ENCODE peak calls at places on chromosomes 16 and 17, in ten cellular contexts. One of them, this sample, is unnamed.

GRCh38 chr17:65690626-65691310 is 129.3 kb upstream of the AXIN2 start:
- DNase-seq in adipocyte: no peak
- DNase-seq in prostate gland: no peak
- DNase-seq in HCT116: no peak
- DNase-seq in fibroblast of lung: no peak
- DNase-seq in iPS DF 6.9: no peak
- DNase-seq in body of pancreas: no peak
- DNase-seq in cardiac muscle cell: no peak
- DNase-seq in mesendoderm: peak; percentile 33
- DNase-seq in keratinocyte: no peak
- DNase-seq in this sample: no peak

GRCh38 chr17:3732171-3732570 is 8.5 kb downstream of the HASPIN start:
- DNase-seq in adipocyte: no peak
- DNase-seq in keratinocyte: no peak
- DNase-seq in HCT116: no peak
- DNase-seq in fibroblast of lung: peak; percentile 59
- DNase-seq in prostate gland: no peak
- DNase-seq in mesendoderm: peak; percentile 23
- DNase-seq in iPS DF 6.9: no peak
- DNase-seq in cardiac muscle cell: peak; percentile 38
- DNase-seq in body of pancreas: no peak
- DNase-seq in this sample: no peak

GRCh38 chr16:17397499-17397891 is 73.3 kb downstream of the XYLT1 start:
- DNase-seq in cardiac muscle cell: peak; percentile 66
- DNase-seq in body of pancreas: peak; percentile 56
- DNase-seq in adipocyte: peak; percentile 19
- DNase-seq in fibroblast of lung: peak; percentile 58
- DNase-seq in iPS DF 6.9: no peak
- DNase-seq in mesendoderm: no peak
- DNase-seq in prostate gland: no peak
- DNase-seq in HCT116: no peak
- DNase-seq in keratinocyte: no peak
- DNase-seq in this sample: no peak

GRCh38 chr17:71631483-71631882 is 489.3 kb upstream of the SOX9 start:
- DNase-seq in cardiac muscle cell: peak; percentile 16
- DNase-seq in prostate gland: no peak
- DNase-seq in body of pancreas: no peak
- DNase-seq in iPS DF 6.9: no peak
- DNase-seq in fibroblast of lung: no peak
- DNase-seq in mesendoderm: no peak
- DNase-seq in adipocyte: peak; percentile 39
- DNase-seq in HCT116: peak; percentile 18
- DNase-seq in keratinocyte: no peak
- DNase-seq in this sample: no peak

GRCh38 chr16:1909661-1910231 is 8.5 kb downstream of the HS3ST6 start:
- DNase-seq in iPS DF 6.9: no peak
- DNase-seq in prostate gland: no peak
- DNase-seq in keratinocyte: no peak
- DNase-seq in cardiac muscle cell: no peak
- DNase-seq in fibroblast of lung: no peak
- DNase-seq in body of pancreas: no peak
- DNase-seq in adipocyte: peak; percentile 15
- DNase-seq in HCT116: no peak
- DNase-seq in mesendoderm: no peak
- DNase-seq in this sample: peak; percentile 67

GRCh38 chr16:47033176-47033575 is 59.7 kb upstream of the DNAJA2 start:
- DNase-seq in fibroblast of lung: no peak
- DNase-seq in adipocyte: no peak
- DNase-seq in keratinocyte: no peak
- DNase-seq in body of pancreas: no peak
- DNase-seq in prostate gland: no peak
- DNase-seq in iPS DF 6.9: no peak
- DNase-seq in cardiac muscle cell: no peak
- DNase-seq in HCT116: no peak
- DNase-seq in mesendoderm: no peak
- DNase-seq in this sample: no peak

GRCh38 chr17:57130708-57131461 is 45.8 kb downstream of the AKAP1 start:
- DNase-seq in body of pancreas: peak; percentile 88
- DNase-seq in cardiac muscle cell: peak; percentile 84
- DNase-seq in prostate gland: peak; percentile 87
- DNase-seq in iPS DF 6.9: peak; percentile 48
- DNase-seq in adipocyte: peak; percentile 92
- DNase-seq in keratinocyte: peak; percentile 30
- DNase-seq in fibroblast of lung: peak; percentile 79
- DNase-seq in mesendoderm: peak; percentile 77
- DNase-seq in HCT116: peak; percentile 70
- DNase-seq in this sample: peak; percentile 77

GRCh38 chr17:69608808-69609494 is 194.5 kb downstream of the MAP2K6 start:
- DNase-seq in prostate gland: no peak
- DNase-seq in HCT116: no peak
- DNase-seq in fibroblast of lung: peak; percentile 91
- DNase-seq in body of pancreas: no peak
- DNase-seq in iPS DF 6.9: no peak
- DNase-seq in keratinocyte: peak; percentile 21
- DNase-seq in adipocyte: peak; percentile 84
- DNase-seq in cardiac muscle cell: peak; percentile 71
- DNase-seq in mesendoderm: no peak
- DNase-seq in this sample: peak; percentile 20

GRCh38 chr16:30761427-30761927 is 385 bp downstream of the CFAP119 start:
- DNase-seq in keratinocyte: no peak
- DNase-seq in prostate gland: no peak
- DNase-seq in body of pancreas: no peak
- DNase-seq in adipocyte: peak; percentile 79
- DNase-seq in cardiac muscle cell: peak; percentile 30
- DNase-seq in iPS DF 6.9: no peak
- DNase-seq in HCT116: no peak
- DNase-seq in mesendoderm: peak; percentile 61
- DNase-seq in fibroblast of lung: peak; percentile 18
- DNase-seq in this sample: peak; percentile 81

GRCh38 chr17:78780335-78780734 is 1.7 kb downstream of the CYTH1 start:
- DNase-seq in HCT116: no peak
- DNase-seq in mesendoderm: no peak
- DNase-seq in keratinocyte: no peak
- DNase-seq in body of pancreas: no peak
- DNase-seq in fibroblast of lung: no peak
- DNase-seq in cardiac muscle cell: no peak
- DNase-seq in adipocyte: no peak
- DNase-seq in prostate gland: no peak
- DNase-seq in iPS DF 6.9: no peak
- DNase-seq in this sample: no peak

GRCh38 chr17:79657036-79657435 is 46.2 kb upstream of the RBFOX3 start:
- DNase-seq in cardiac muscle cell: no peak
- DNase-seq in iPS DF 6.9: no peak
- DNase-seq in mesendoderm: no peak
- DNase-seq in keratinocyte: no peak
- DNase-seq in adipocyte: no peak
- DNase-seq in body of pancreas: no peak
- DNase-seq in HCT116: no peak
- DNase-seq in prostate gland: peak; percentile 1
- DNase-seq in fibroblast of lung: no peak
- DNase-seq in this sample: no peak

GRCh38 chr16:3023415-3023668 is 400 bp downstream of the HCFC1R1 start:
- DNase-seq in HCT116: peak; percentile 73
- DNase-seq in body of pancreas: peak; percentile 72
- DNase-seq in mesendoderm: peak; percentile 78
- DNase-seq in adipocyte: peak; percentile 70
- DNase-seq in prostate gland: no peak
- DNase-seq in iPS DF 6.9: no peak
- DNase-seq in keratinocyte: no peak
- DNase-seq in fibroblast of lung: peak; percentile 56
- DNase-seq in cardiac muscle cell: peak; percentile 63
- DNase-seq in this sample: no peak

GRCh38 chr16:10889880-10890279 is 12.9 kb downstream of the CIITA start:
- DNase-seq in keratinocyte: no peak
- DNase-seq in mesendoderm: no peak
- DNase-seq in adipocyte: no peak
- DNase-seq in body of pancreas: no peak
- DNase-seq in fibroblast of lung: no peak
- DNase-seq in iPS DF 6.9: no peak
- DNase-seq in HCT116: no peak
- DNase-seq in prostate gland: no peak
- DNase-seq in cardiac muscle cell: no peak
- DNase-seq in this sample: no peak

GRCh38 chr16:10885246-10885645 is 8.2 kb downstream of the CIITA start:
- DNase-seq in keratinocyte: no peak
- DNase-seq in prostate gland: no peak
- DNase-seq in iPS DF 6.9: no peak
- DNase-seq in fibroblast of lung: no peak
- DNase-seq in mesendoderm: no peak
- DNase-seq in body of pancreas: no peak
- DNase-seq in cardiac muscle cell: no peak
- DNase-seq in adipocyte: no peak
- DNase-seq in HCT116: no peak
- DNase-seq in this sample: no peak

GRCh38 chr16:10883004-10883403 is 6.0 kb downstream of the CIITA start:
- DNase-seq in HCT116: no peak
- DNase-seq in adipocyte: no peak
- DNase-seq in prostate gland: no peak
- DNase-seq in fibroblast of lung: no peak
- DNase-seq in mesendoderm: peak; percentile 7
- DNase-seq in body of pancreas: no peak
- DNase-seq in keratinocyte: no peak
- DNase-seq in iPS DF 6.9: no peak
- DNase-seq in cardiac muscle cell: no peak
- DNase-seq in this sample: no peak

GRCh38 chr16:10888320-10888937 is 11.4 kb downstream of the CIITA start:
- DNase-seq in fibroblast of lung: no peak
- DNase-seq in cardiac muscle cell: no peak
- DNase-seq in iPS DF 6.9: no peak
- DNase-seq in body of pancreas: no peak
- DNase-seq in keratinocyte: no peak
- DNase-seq in prostate gland: no peak
- DNase-seq in HCT116: no peak
- DNase-seq in mesendoderm: no peak
- DNase-seq in adipocyte: no peak
- DNase-seq in this sample: no peak

GRCh38 chr16:10886739-10887269 is 9.8 kb downstream of the CIITA start:
- DNase-seq in adipocyte: no peak
- DNase-seq in cardiac muscle cell: no peak
- DNase-seq in fibroblast of lung: no peak
- DNase-seq in body of pancreas: no peak
- DNase-seq in iPS DF 6.9: no peak
- DNase-seq in mesendoderm: no peak
- DNase-seq in prostate gland: no peak
- DNase-seq in HCT116: no peak
- DNase-seq in keratinocyte: no peak
- DNase-seq in this sample: no peak
- H3K4me1 ChIP-seq in adipocyte: no peaks in the 10 kb centered on the region
- H3K4me1 ChIP-seq in cardiac muscle cell: no peaks in the 10 kb centered on the region
- H3K4me1 ChIP-seq in fibroblast of lung: no peaks in the 10 kb centered on the region
- H3K4me1 ChIP-seq in body of pancreas: no peaks in the 10 kb centered on the region
- H3K4me1 ChIP-seq in iPS DF 6.9: no peaks in the 10 kb centered on the region
- H3K4me1 ChIP-seq in mesendoderm: no peaks in the 10 kb centered on the region
- H3K4me1 ChIP-seq in prostate gland: no peaks in the 10 kb centered on the region
- H3K4me1 ChIP-seq in HCT116: no peaks in the 10 kb centered on the region
- H3K4me1 ChIP-seq in keratinocyte: peaks cover 3% of the 10 kb centered on the region
- H3K4me1 ChIP-seq in this sample: no peaks in the 10 kb centered on the region

DNA sequence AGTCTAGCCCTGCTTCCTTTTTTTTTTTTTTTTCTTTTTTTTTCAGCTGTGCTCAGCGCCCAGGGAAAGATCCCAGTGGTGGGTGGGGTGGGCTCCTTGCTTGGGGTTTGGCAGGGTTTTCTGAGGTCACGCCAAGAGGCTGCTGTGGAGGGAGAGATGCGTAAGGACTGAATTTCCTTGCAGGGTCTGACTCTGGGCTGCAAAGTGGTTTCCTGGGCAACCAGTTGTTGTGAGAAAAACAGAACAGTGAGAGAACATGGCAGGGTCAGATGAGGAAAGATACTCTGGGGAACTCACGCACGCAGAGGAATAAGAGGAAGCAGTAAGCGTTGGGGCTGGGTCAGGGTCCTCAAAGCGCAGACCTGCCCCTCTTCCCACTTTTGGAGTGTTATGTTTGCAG is 119.5 kb downstream of the IRF8 start:
- DNase-seq in fibroblast of lung: peak; percentile 46
- DNase-seq in HCT116: no peak
- DNase-seq in iPS DF 6.9: no peak
- DNase-seq in keratinocyte: no peak
- DNase-seq in body of pancreas: no peak
- DNase-seq in adipocyte: peak; percentile 22
- DNase-seq in prostate gland: no peak
- DNase-seq in cardiac muscle cell: peak; percentile 65
- DNase-seq in mesendoderm: peak; percentile 73
- DNase-seq in this sample: peak; percentile 45
- H3K27me3 ChIP-seq in fibroblast of lung: peaks cover 20% of the 10 kb centered on the region
- H3K27me3 ChIP-seq in HCT116: no peaks in the 10 kb centered on the region
- H3K27me3 ChIP-seq in iPS DF 6.9: no peaks in the 10 kb centered on the region
- H3K27me3 ChIP-seq in keratinocyte: no peaks in the 10 kb centered on the region
- H3K27me3 ChIP-seq in body of pancreas: no peaks in the 10 kb centered on the region
- H3K27me3 ChIP-seq in adipocyte: peaks cover 26% of the 10 kb centered on the region
- H3K27me3 ChIP-seq in prostate gland: no peaks in the 10 kb centered on the region
- H3K27me3 ChIP-seq in cardiac muscle cell: no peaks in the 10 kb centered on the region
- H3K27me3 ChIP-seq in mesendoderm: no peaks in the 10 kb centered on the region
- H3K27me3 ChIP-seq in this sample: no peaks in the 10 kb centered on the region

DNA sequence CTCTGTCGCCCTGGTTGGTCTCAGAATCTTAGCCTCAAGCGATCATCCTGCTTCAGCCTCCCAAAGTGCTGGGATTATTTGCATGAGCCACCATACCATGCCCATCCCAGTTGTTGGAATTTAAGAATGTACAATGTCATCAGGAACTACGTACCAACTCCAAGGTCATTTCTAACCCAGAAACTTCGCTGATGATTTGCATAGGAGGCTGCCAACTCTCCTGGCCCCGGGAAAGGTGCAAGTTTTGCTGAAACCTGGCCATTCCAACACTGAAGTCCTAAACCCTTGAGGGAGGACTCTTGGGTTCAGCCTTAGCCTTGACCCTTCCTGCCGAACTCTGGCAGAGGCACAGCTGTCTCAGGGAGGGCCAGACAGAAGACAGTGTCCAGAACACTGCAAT is 2.9 kb upstream of the KIFC3 start:
- DNase-seq in fibroblast of lung: no peak
- DNase-seq in cardiac muscle cell: no peak
- DNase-seq in iPS DF 6.9: no peak
- DNase-seq in mesendoderm: no peak
- DNase-seq in prostate gland: no peak
- DNase-seq in HCT116: no peak
- DNase-seq in body of pancreas: no peak
- DNase-seq in adipocyte: no peak
- DNase-seq in keratinocyte: no peak
- DNase-seq in this sample: no peak
- H3K4me1 ChIP-seq in fibroblast of lung: peaks cover 20% of the 10 kb centered on the region
- H3K4me1 ChIP-seq in cardiac muscle cell: peaks cover 26% of the 10 kb centered on the region
- H3K4me1 ChIP-seq in iPS DF 6.9: peaks cover 9% of the 10 kb centered on the region
- H3K4me1 ChIP-seq in mesendoderm: peaks cover 32% of the 10 kb centered on the region
- H3K4me1 ChIP-seq in prostate gland: no peaks in the 10 kb centered on the region
- H3K4me1 ChIP-seq in HCT116: peaks cover 65% of the 10 kb centered on the region
- H3K4me1 ChIP-seq in body of pancreas: peaks cover 79% of the 10 kb centered on the region
- H3K4me1 ChIP-seq in adipocyte: peaks cover 43% of the 10 kb centered on the region
- H3K4me1 ChIP-seq in keratinocyte: peaks cover 61% of the 10 kb centered on the region
- H3K4me1 ChIP-seq in this sample: peaks cover 49% of the 10 kb centered on the region

DNA sequence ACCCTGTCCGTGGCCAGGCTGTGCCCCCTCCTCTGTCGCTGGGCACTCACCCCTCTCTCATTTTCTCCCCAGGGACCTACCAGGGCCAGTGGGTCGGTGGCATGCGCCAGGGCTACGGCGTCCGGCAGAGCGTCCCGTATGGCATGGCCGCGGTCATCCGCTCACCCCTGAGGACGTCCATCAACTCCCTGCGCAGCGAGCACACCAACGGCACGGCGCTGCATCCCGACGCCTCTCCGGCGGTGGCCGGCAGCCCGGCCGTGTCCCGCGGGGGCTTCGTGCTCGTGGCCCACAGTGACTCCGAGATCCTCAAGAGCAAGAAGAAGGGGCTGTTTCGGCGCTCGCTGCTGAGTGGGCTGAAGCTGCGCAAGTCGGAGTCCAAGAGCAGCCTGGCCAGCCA is 41.9 kb downstream of the JPH3 start:
- DNase-seq in mesendoderm: no peak
- DNase-seq in keratinocyte: no peak
- DNase-seq in cardiac muscle cell: no peak
- DNase-seq in adipocyte: no peak
- DNase-seq in body of pancreas: no peak
- DNase-seq in iPS DF 6.9: no peak
- DNase-seq in prostate gland: no peak
- DNase-seq in fibroblast of lung: no peak
- DNase-seq in HCT116: no peak
- DNase-seq in this sample: no peak
- H3K27me3 ChIP-seq in mesendoderm: no peaks in the 10 kb centered on the region
- H3K27me3 ChIP-seq in keratinocyte: peaks cover 41% of the 10 kb centered on the region
- H3K27me3 ChIP-seq in cardiac muscle cell: no peaks in the 10 kb centered on the region
- H3K27me3 ChIP-seq in adipocyte: peaks cover 66% of the 10 kb centered on the region
- H3K27me3 ChIP-seq in body of pancreas: no peaks in the 10 kb centered on the region
- H3K27me3 ChIP-seq in iPS DF 6.9: no peaks in the 10 kb centered on the region
- H3K27me3 ChIP-seq in prostate gland: peaks cover 10% of the 10 kb centered on the region
- H3K27me3 ChIP-seq in fibroblast of lung: peaks cover 6% of the 10 kb centered on the region
- H3K27me3 ChIP-seq in HCT116: peaks cover 5% of the 10 kb centered on the region
- H3K27me3 ChIP-seq in this sample: no peaks in the 10 kb centered on the region